ENCODE peak calls at places on chromosomes 4 and X, in ten cellular contexts. G, T, R, Y, W, Z, P, B, C and E are unnamed samples.

GRCh38 chr4:62431513-62431912 is 1231.4 kb downstream of the ADGRL3 start:
- DNase-seq in G (no peak), T (no peak), R (no peak), Y (no peak), W (no peak), Z (no peak), P (no peak), B (no peak), C (no peak), E (no peak)

GRCh38 chr4:167555338-167556022 is 321.2 kb upstream of the SPOCK3 start:
- DNase-seq in G (no peak), T (no peak), R (no peak), Y (no peak), W (no peak), Z (no peak), P (no peak), B (no peak), C (no peak), E (no peak)

GRCh38 chr4:173237152-173237551 is 68.5 kb downstream of the GALNT7 start:
- DNase-seq in G (no peak), T (peak; percentile 22), R (no peak), Y (no peak), W (no peak), Z (no peak), P (no peak), B (no peak), C (no peak), E (no peak)

GRCh38 chr4:119835511-119835910 is 206.9 kb upstream of the PDE5A start:
- DNase-seq in G (no peak), T (no peak), R (no peak), Y (no peak), W (no peak), Z (no peak), P (no peak), B (no peak), C (no peak), E (no peak)

GRCh38 chr4:123621072-123621705 is 224.6 kb downstream of the SPRY1 start:
- DNase-seq in G (no peak), T (no peak), R (no peak), Y (no peak), W (no peak), Z (no peak), P (no peak), B (no peak), C (no peak), E (peak; percentile 84)

GRCh38 chrX:78165425-78165824 is 26.0 kb upstream of the TAF9B start:
- DNase-seq in G (no peak), T (no peak), R (no peak), Y (no peak), W (no peak), Z (no peak), P (no peak), B (no peak), C (no peak), E (no peak)

GRCh38 chr4:6829077-6829476 is 46.5 kb downstream of the KIAA0232 start:
- DNase-seq in G (no peak), T (no peak), R (no peak), Y (no peak), W (no peak), Z (no peak), P (no peak), B (no peak), C (no peak), E (no peak)

GRCh38 chrX:45527834-45528233 is 327.2 kb upstream of the DIPK2B start:
- DNase-seq in G (no peak), T (no peak), R (no peak), Y (no peak), W (no peak), Z (no peak), P (no peak), B (no peak), C (no peak), E (no peak)

GRCh38 chr4:124431663-124432192 is 280.8 kb downstream of the ANKRD50 start:
- DNase-seq in G (no peak), T (no peak), R (no peak), Y (no peak), W (no peak), Z (no peak), P (no peak), B (no peak), C (no peak), E (peak; percentile 51)

GRCh38 chrX:99602107-99602506 is 808.0 kb downstream of the PCDH19 start:
- DNase-seq in G (no peak), T (no peak), R (no peak), Y (no peak), W (no peak), Z (no peak), P (no peak), B (no peak), C (no peak), E (no peak)

GRCh38 chr4:2931765-2932560 is 31.2 kb downstream of the NOP14 start:
- DNase-seq in G (peak; percentile 63), T (no peak), R (no peak), Y (no peak), W (peak; percentile 80), Z (no peak), P (no peak), B (peak; percentile 61), C (peak; percentile 96), E (peak; percentile 42)

GRCh38 chr4:38055566-38055965 is 95.4 kb downstream of the PTTG2 start:
- DNase-seq in G (peak; percentile 35), T (peak; percentile 37), R (no peak), Y (no peak), W (no peak), Z (no peak), P (no peak), B (no peak), C (no peak), E (peak; percentile 25)

GRCh38 chr4:38062088-38062893 is 102.1 kb downstream of the PTTG2 start:
- DNase-seq in G (peak; percentile 88), T (peak; percentile 71), R (peak; percentile 53), Y (peak; percentile 80), W (peak; percentile 90), Z (peak; percentile 73), P (peak; percentile 67), B (peak; percentile 89), C (no peak), E (peak; percentile 82)

GRCh38 chr4:38056024-38056685 is 96.0 kb downstream of the PTTG2 start:
- DNase-seq in G (no peak), T (no peak), R (no peak), Y (no peak), W (no peak), Z (no peak), P (no peak), B (no peak), C (no peak), E (peak; percentile 53)

GRCh38 chr4:38060829-38061431 is 100.7 kb downstream of the PTTG2 start:
- DNase-seq in G (no peak), T (peak; percentile 43), R (no peak), Y (no peak), W (no peak), Z (no peak), P (no peak), B (no peak), C (no peak), E (peak; percentile 31)

GRCh38 chr4:38058186-38058585 is 98.0 kb downstream of the PTTG2 start:
- DNase-seq in G (no peak), T (peak; percentile 28), R (no peak), Y (no peak), W (no peak), Z (no peak), P (no peak), B (no peak), C (no peak), E (no peak)
- H3K27ac ChIP-seq in G (peak overlapping the region; percentile 55), T (no peak overlapping the region), R (no peak overlapping the region), Y (no peak overlapping the region), W (no peak overlapping the region), Z (no peak overlapping the region), P (no peak overlapping the region), B (no peak overlapping the region), C (no peak overlapping the region), E (no peak overlapping the region)

DNA sequence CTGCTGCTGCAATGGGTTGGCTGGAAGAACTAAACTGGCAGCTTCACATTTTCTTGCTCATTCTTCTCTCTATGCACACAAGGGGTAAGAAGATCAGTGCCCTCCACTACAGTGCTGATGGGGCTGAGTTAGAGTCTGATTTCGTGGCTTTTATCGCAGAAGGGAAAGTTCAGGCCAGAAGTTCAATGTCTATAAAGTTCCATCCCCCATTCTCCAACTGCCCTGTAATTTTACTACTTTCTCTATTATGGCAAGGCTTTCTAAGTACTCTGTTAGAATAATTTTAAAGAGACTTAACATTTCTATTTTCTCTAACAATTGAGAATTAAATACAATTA is 293.9 kb downstream of the BMPR1B start:
- DNase-seq in G (no peak), T (no peak), R (no peak), Y (no peak), W (no peak), Z (no peak), P (no peak), B (no peak), C (no peak), E (no peak)
- TF ChIP-seq POLR2AphosphoS5 in G (no peak), T (no peak), R (no peak), Y (no peak), W (no peak), Z (no peak), P (no peak), B (no peak), C (no peak), E (no peak)

GRCh38 chr4:1193206-1194027 is 21.0 kb upstream of the SPON2 start:
- DNase-seq in G (no peak), T (peak; percentile 52), R (no peak), Y (no peak), W (peak; percentile 58), Z (no peak), P (peak; percentile 15), B (no peak), C (no peak), E (no peak)
- H3K27ac ChIP-seq in G (no peak overlapping the region), T (peak overlapping the region; percentile 89), R (no peak overlapping the region), Y (peak overlapping the region; percentile 62), W (peak overlapping the region; percentile 84), Z (no peak overlapping the region), P (peak overlapping the region; percentile 74), B (peak overlapping the region; percentile 81), C (peak overlapping the region; percentile 67), E (no peak overlapping the region)

GRCh38 chr4:128913228-128913627 is 103.7 kb downstream of the JADE1 start:
- DNase-seq in G (no peak), T (no peak), R (no peak), Y (no peak), W (no peak), Z (no peak), P (no peak), B (no peak), C (no peak), E (peak; percentile 10)

GRCh38 chr4:128917781-128918180 is 108.3 kb downstream of the JADE1 start:
- DNase-seq in G (no peak), T (no peak), R (no peak), Y (no peak), W (no peak), Z (no peak), P (no peak), B (no peak), C (no peak), E (no peak)

GRCh38 chr4:128916832-128917231 is 107.3 kb downstream of the JADE1 start:
- DNase-seq in G (no peak), T (no peak), R (no peak), Y (no peak), W (no peak), Z (no peak), P (no peak), B (peak; percentile 10), C (peak; percentile 77), E (no peak)

DNA sequence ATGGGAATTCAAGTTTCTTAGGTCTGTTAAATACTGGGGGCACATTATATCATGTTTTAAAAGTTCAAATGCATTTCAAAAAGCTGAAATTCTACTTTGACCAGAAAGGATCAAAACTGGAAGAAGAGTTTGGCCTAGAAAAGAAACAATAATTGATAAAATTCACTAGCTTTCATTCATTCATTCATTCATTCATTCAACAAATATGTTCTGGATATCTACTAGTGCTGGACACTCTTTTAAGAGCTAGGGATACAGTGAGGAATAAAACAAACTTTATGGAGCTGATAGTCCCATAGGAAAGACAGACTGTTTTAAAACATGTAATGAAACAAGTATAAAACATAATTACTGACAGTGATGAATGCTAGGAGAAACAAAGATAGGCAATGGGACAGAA is 106.0 kb downstream of the JADE1 start:
- DNase-seq in G (no peak), T (no peak), R (no peak), Y (no peak), W (no peak), Z (no peak), P (no peak), B (no peak), C (no peak), E (no peak)
- TF ChIP-seq POLR2AphosphoS5 in G (no peak), T (no peak), R (no peak), Y (no peak), W (no peak), Z (no peak), P (no peak), B (no peak), C (no peak), E (no peak)